ENCODE peak calls at places on chromosomes 6 and 20, in six cellular contexts. H is astrocyte of the spinal cord, Z is GM13977, S is Peyer's patch, U is upper lobe of right lung, Q is psoas muscle. C is an unnamed sample.

GRCh38 chr6:74534485-74535211 is 671.2 kb downstream of the COL12A1 start:
- DNase-seq in H (peak), S (no peak), Q (no peak), Z (no peak), U (no peak), C (no peak)

GRCh38 chr20:56689318-56689717 is 60.2 kb downstream of the TFAP2C start:
- DNase-seq in U (no peak), S (no peak), Q (no peak), Z (no peak), H (peak), C (no peak)

GRCh38 chr20:33148040-33148439 is 19.9 kb upstream of the BPIFA2 start:
- DNase-seq in Z (no peak), H (no peak), Q (no peak), U (no peak), S (no peak), C (no peak)

GRCh38 chr6:81130969-81131368 is 621.5 kb downstream of the TENT5A start:
- DNase-seq in H (no peak), S (no peak), Z (no peak), U (no peak), Q (no peak), C (no peak)

GRCh38 chr6:145245119-145245518 is 490.2 kb downstream of the EPM2A start:
- DNase-seq in S (no peak), U (no peak), Q (no peak), Z (no peak), H (peak), C (no peak)

GRCh38 chr20:1274485-1275313 is 8.6 kb downstream of the SNPH start:
- DNase-seq in U (no peak), H (no peak), S (no peak), Z (no peak), Q (no peak), C (no peak)

GRCh38 chr20:6169251-6169650 is 46.4 kb upstream of the FERMT1 start:
- DNase-seq in U (no peak), Z (no peak), Q (no peak), H (peak), S (no peak), C (no peak)

GRCh38 chr20:53319200-53319599 is 274.4 kb downstream of the ZNF217 start:
- DNase-seq in U (no peak), H (no peak), Z (no peak), S (no peak), Q (no peak), C (no peak)

GRCh38 chr6:129759851-129760595 is 50.0 kb upstream of the ARHGAP18 start:
- DNase-seq in Q (no peak), Z (no peak), H (no peak), S (no peak), U (no peak), C (no peak)

GRCh38 chr6:322205-322930 is 30.1 kb downstream of the DUSP22 start:
- DNase-seq in H (no peak), U (peak), Z (no peak), S (peak), Q (peak), C (no peak)
- TF ChIP-seq CTCF in H (no peak), U (no peak), Z (peak), S (no peak), Q (no peak), C (peak)

GRCh38 chr6:29519291-29520010 is 31.7 kb upstream of the MAS1L start:
- DNase-seq in H (no peak), Q (no peak), Z (no peak), U (no peak), S (no peak), C (no peak)

GRCh38 chr6:29516108-29516507 is 28.4 kb upstream of the MAS1L start:
- DNase-seq in S (no peak), Z (no peak), H (peak), Q (no peak), U (no peak), C (no peak)

GRCh38 chr6:29517728-29518440 is 30.1 kb upstream of the MAS1L start:
- DNase-seq in Q (no peak), U (no peak), S (no peak), H (no peak), Z (no peak), C (no peak)

GRCh38 chr6:29520232-29520631 is 32.5 kb upstream of the MAS1L start:
- DNase-seq in S (no peak), Z (no peak), Q (no peak), H (no peak), U (no peak), C (no peak)

DNA sequence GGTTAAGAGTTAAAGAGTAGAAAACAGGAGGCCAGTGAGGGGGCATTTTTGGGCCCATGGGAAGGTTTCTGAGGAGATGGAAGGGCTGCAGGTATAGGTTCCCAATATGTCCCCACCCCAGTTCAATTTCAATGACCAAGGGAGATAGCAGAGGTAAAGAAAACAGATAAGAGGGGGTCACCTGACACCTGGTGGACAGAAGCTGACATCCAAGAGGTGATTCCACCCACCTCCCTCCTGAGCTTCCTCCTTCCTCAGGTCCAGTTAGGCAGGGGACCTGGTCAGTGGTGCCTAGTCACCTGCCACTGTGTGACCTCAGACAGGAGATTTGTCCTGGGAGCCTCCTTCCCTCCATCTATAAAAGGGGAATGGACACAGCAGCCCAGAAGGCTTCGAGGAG is 29.5 kb upstream of the MAS1L start:
- DNase-seq in H (no peak), U (no peak), Q (no peak), S (no peak), Z (no peak), C (no peak)
- TF ChIP-seq CTCF in H (no peak), U (no peak), Q (no peak), S (no peak), Z (no peak), C (no peak)

GRCh38 chr6:98846021-98846380 is 11.6 kb downstream of the POU3F2 start:
- DNase-seq in Q (no peak), H (no peak), Z (no peak), S (no peak), U (no peak), C (no peak)
- TF ChIP-seq CTCF in Q (no peak), H (no peak), Z (no peak), S (no peak), U (no peak), C (peak)

GRCh38 chr6:37696220-37696840 is 1.4 kb downstream of the MDGA1 start:
- DNase-seq in H (peak), S (no peak), Z (peak), U (no peak), Q (no peak), C (no peak)

GRCh38 chr6:37696841-37697735 is 595 bp downstream of the MDGA1 start:
- DNase-seq in Q (no peak), U (peak), H (peak), S (peak), Z (peak), C (no peak)

GRCh38 chr6:37699138-37699766 is 1.6 kb upstream of the MDGA1 start:
- DNase-seq in Q (no peak), U (no peak), S (no peak), H (no peak), Z (no peak), C (no peak)

GRCh38 chr6:37700266-37700973 is 2.7 kb upstream of the MDGA1 start:
- DNase-seq in H (no peak), U (no peak), S (no peak), Q (no peak), Z (no peak), C (no peak)

DNA sequence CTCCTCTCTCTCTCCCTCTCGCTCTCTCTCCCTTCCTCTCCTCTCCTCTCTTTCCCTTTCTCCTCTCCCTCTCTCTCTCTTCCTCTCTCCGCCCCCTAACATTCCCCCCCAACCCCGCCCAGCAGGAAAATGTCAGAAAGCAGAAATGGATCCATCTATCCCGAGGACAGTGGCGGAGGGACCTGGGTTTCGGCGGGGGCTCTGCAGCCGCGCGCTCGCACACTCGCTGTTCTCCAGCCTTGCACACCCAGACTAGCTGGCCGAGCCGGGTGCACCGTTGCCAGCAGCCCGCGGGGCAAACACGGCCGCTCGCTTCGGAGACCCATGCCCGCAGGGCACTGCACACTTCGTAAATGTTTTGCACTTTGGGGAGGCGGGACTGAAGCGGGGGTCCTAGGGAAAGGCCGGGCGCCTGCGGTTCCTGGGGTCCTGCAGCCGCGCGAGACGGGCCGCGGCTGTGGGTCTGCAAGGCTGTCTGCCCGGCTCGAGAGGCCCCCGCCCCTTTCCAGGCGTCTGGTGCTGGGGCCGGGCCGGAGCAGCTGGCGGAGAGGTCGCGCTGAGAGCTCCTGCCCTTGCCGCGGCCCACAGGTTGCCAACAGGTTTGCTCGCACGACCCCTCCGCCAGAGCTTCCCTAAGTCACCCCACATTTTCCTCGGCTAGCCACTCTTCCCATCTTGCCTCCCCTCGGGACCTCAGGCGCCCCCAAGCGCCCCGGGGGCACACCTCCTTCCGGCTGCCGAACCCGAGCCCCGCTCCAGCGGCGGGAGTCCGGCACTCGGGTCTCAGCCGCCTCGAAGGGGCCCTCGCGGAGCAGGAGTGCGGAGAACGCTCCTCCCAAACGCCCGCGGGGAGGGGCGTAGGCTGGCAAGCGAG is 818 bp upstream of the MDGA1 start:
- DNase-seq in U (peak), S (peak), Q (peak), Z (peak), H (peak), C (no peak)
- TF ChIP-seq CTCF in U (no peak), S (no peak), Q (no peak), Z (peak), H (no peak), C (no peak)

DNA sequence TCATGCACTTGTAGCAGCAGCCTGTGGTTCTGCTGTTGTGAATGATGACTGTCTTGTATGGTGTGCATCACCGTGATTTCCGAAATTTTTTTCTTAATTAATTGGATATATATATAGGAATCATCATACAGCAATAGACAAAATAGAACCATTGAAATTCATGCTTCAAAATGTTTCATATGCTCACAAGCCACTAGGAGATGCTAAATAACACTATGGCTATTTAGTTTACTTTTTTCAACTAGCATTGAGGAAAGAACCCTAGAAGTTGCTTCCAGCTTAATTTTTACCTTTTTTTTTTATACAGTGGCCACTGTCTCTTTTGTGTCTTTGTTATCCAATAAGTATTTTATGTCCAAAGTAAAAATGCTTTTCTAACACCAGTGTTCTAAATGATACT is 485.4 kb downstream of the CDKAL1 start:
- DNase-seq in Q (no peak), U (no peak), Z (no peak), H (peak), S (no peak), C (no peak)
- TF ChIP-seq CTCF in Q (no peak), U (no peak), Z (peak), H (peak), S (no peak), C (no peak)